ENCODE peak calls at places on chromosomes 16 and 17, in seven cellular contexts. One of them, this sample, is unnamed.

GRCh38 chr17:40956401-40957254 is 10.1 kb downstream of the KRT39 start:
- DNase-seq in mammary epithelial cell: peak; percentile 99
- DNase-seq in psoas muscle: no peak
- DNase-seq in astrocyte of the spinal cord: peak; percentile 96
- DNase-seq in cardiac fibroblast: peak; percentile 84
- DNase-seq in kidney: no peak
- DNase-seq in fibroblast of the aortic adventitia: peak; percentile 83
- DNase-seq in this sample: peak; percentile 98

GRCh38 chr16:86059253-86060171 is 160.6 kb downstream of the IRF8 start:
- DNase-seq in mammary epithelial cell: no peak
- DNase-seq in psoas muscle: peak; percentile 73
- DNase-seq in astrocyte of the spinal cord: no peak
- DNase-seq in cardiac fibroblast: no peak
- DNase-seq in kidney: peak; percentile 95
- DNase-seq in fibroblast of the aortic adventitia: peak; percentile 36
- DNase-seq in this sample: no peak

GRCh38 chr16:28192811-28193529 is 18.8 kb downstream of the XPO6 start:
- DNase-seq in mammary epithelial cell: no peak
- DNase-seq in psoas muscle: no peak
- DNase-seq in astrocyte of the spinal cord: no peak
- DNase-seq in cardiac fibroblast: no peak
- DNase-seq in kidney: no peak
- DNase-seq in fibroblast of the aortic adventitia: no peak
- DNase-seq in this sample: no peak

GRCh38 chr17:58120195-58120822 is 27.9 kb upstream of the OR4D1 start:
- DNase-seq in mammary epithelial cell: peak; percentile 49
- DNase-seq in psoas muscle: no peak
- DNase-seq in astrocyte of the spinal cord: peak; percentile 68
- DNase-seq in cardiac fibroblast: peak; percentile 72
- DNase-seq in kidney: no peak
- DNase-seq in fibroblast of the aortic adventitia: peak; percentile 72
- DNase-seq in this sample: peak; percentile 41

GRCh38 chr17:8125947-8126305 is 2.0 kb upstream of the HES7 start:
- DNase-seq in mammary epithelial cell: peak; percentile 44
- DNase-seq in psoas muscle: peak; percentile 64
- DNase-seq in astrocyte of the spinal cord: no peak
- DNase-seq in cardiac fibroblast: peak; percentile 33
- DNase-seq in kidney: peak; percentile 84
- DNase-seq in fibroblast of the aortic adventitia: peak; percentile 18
- DNase-seq in this sample: no peak

GRCh38 chr17:68048996-68049395 is 13.5 kb downstream of the KPNA2 start:
- DNase-seq in mammary epithelial cell: no peak
- DNase-seq in psoas muscle: no peak
- DNase-seq in astrocyte of the spinal cord: peak; percentile 22
- DNase-seq in cardiac fibroblast: peak; percentile 18
- DNase-seq in kidney: no peak
- DNase-seq in fibroblast of the aortic adventitia: no peak
- DNase-seq in this sample: no peak

GRCh38 chr17:77708936-77709335 is 249.6 kb upstream of the TNRC6C start:
- DNase-seq in mammary epithelial cell: no peak
- DNase-seq in psoas muscle: no peak
- DNase-seq in astrocyte of the spinal cord: no peak
- DNase-seq in cardiac fibroblast: no peak
- DNase-seq in kidney: no peak
- DNase-seq in fibroblast of the aortic adventitia: no peak
- DNase-seq in this sample: no peak

GRCh38 chr17:82241183-82241925 is 12.5 kb downstream of the SLC16A3 start:
- DNase-seq in mammary epithelial cell: peak; percentile 81
- DNase-seq in psoas muscle: peak; percentile 93
- DNase-seq in astrocyte of the spinal cord: peak; percentile 69
- DNase-seq in cardiac fibroblast: peak; percentile 83
- DNase-seq in kidney: peak; percentile 95
- DNase-seq in fibroblast of the aortic adventitia: peak; percentile 22
- DNase-seq in this sample: no peak

GRCh38 chr16:73572135-73572534 is 524.2 kb upstream of the ZFHX3 start:
- DNase-seq in mammary epithelial cell: no peak
- DNase-seq in psoas muscle: peak; percentile 77
- DNase-seq in astrocyte of the spinal cord: no peak
- DNase-seq in cardiac fibroblast: no peak
- DNase-seq in kidney: peak; percentile 77
- DNase-seq in fibroblast of the aortic adventitia: no peak
- DNase-seq in this sample: peak; percentile 4

GRCh38 chr16:30570621-30571443 is 682 bp downstream of the ZNF688 start:
- DNase-seq in mammary epithelial cell: peak; percentile 19
- DNase-seq in psoas muscle: peak; percentile 64
- DNase-seq in astrocyte of the spinal cord: peak; percentile 31
- DNase-seq in cardiac fibroblast: peak; percentile 36
- DNase-seq in kidney: peak; percentile 81
- DNase-seq in fibroblast of the aortic adventitia: peak; percentile 25
- DNase-seq in this sample: peak; percentile 16

GRCh38 chr16:86432691-86433090 is 77.6 kb upstream of the FOXF1 start:
- DNase-seq in mammary epithelial cell: no peak
- DNase-seq in psoas muscle: no peak
- DNase-seq in astrocyte of the spinal cord: peak; percentile 44
- DNase-seq in cardiac fibroblast: no peak
- DNase-seq in kidney: no peak
- DNase-seq in fibroblast of the aortic adventitia: peak; percentile 32
- DNase-seq in this sample: no peak

GRCh38 chr16:66846831-66847230 is 2.6 kb downstream of the CA7 start:
- DNase-seq in mammary epithelial cell: no peak
- DNase-seq in psoas muscle: no peak
- DNase-seq in astrocyte of the spinal cord: no peak
- DNase-seq in cardiac fibroblast: no peak
- DNase-seq in kidney: no peak
- DNase-seq in fibroblast of the aortic adventitia: no peak
- DNase-seq in this sample: no peak

GRCh38 chr17:82179946-82180475 is 32.6 kb downstream of the CCDC57 start:
- DNase-seq in mammary epithelial cell: no peak
- DNase-seq in psoas muscle: no peak
- DNase-seq in astrocyte of the spinal cord: no peak
- DNase-seq in cardiac fibroblast: no peak
- DNase-seq in kidney: peak; percentile 51
- DNase-seq in fibroblast of the aortic adventitia: no peak
- DNase-seq in this sample: no peak

GRCh38 chr17:59121901-59122480 is 15.3 kb upstream of the TRIM37 start:
- DNase-seq in mammary epithelial cell: peak; percentile 67
- DNase-seq in psoas muscle: no peak
- DNase-seq in astrocyte of the spinal cord: no peak
- DNase-seq in cardiac fibroblast: no peak
- DNase-seq in kidney: no peak
- DNase-seq in fibroblast of the aortic adventitia: no peak
- DNase-seq in this sample: no peak

GRCh38 chr17:40551091-40551873 is 14.0 kb downstream of the CCR7 start:
- DNase-seq in mammary epithelial cell: no peak
- DNase-seq in psoas muscle: peak; percentile 91
- DNase-seq in astrocyte of the spinal cord: peak; percentile 98
- DNase-seq in cardiac fibroblast: peak; percentile 100
- DNase-seq in kidney: peak; percentile 91
- DNase-seq in fibroblast of the aortic adventitia: peak; percentile 100
- DNase-seq in this sample: peak; percentile 98

GRCh38 chr16:77236063-77236511 is 36.9 kb downstream of the SYCE1L start:
- DNase-seq in mammary epithelial cell: peak; percentile 59
- DNase-seq in psoas muscle: peak; percentile 90
- DNase-seq in astrocyte of the spinal cord: peak; percentile 77
- DNase-seq in cardiac fibroblast: peak; percentile 85
- DNase-seq in kidney: peak; percentile 92
- DNase-seq in fibroblast of the aortic adventitia: peak; percentile 83
- DNase-seq in this sample: peak; percentile 65

GRCh38 chr16:68298907-68299515 is 11.7 kb downstream of the SLC7A6OS start:
- DNase-seq in mammary epithelial cell: peak; percentile 75
- DNase-seq in psoas muscle: peak; percentile 83
- DNase-seq in astrocyte of the spinal cord: peak; percentile 59
- DNase-seq in cardiac fibroblast: peak; percentile 70
- DNase-seq in kidney: no peak
- DNase-seq in fibroblast of the aortic adventitia: peak; percentile 77
- DNase-seq in this sample: peak; percentile 49

GRCh38 chr16:84180519-84181140 is 6.2 kb downstream of the TAF1C start:
- DNase-seq in mammary epithelial cell: no peak
- DNase-seq in psoas muscle: no peak
- DNase-seq in astrocyte of the spinal cord: no peak
- DNase-seq in cardiac fibroblast: no peak
- DNase-seq in kidney: no peak
- DNase-seq in fibroblast of the aortic adventitia: no peak
- DNase-seq in this sample: no peak

GRCh38 chr17:78739331-78739853 is 42.7 kb downstream of the CYTH1 start:
- DNase-seq in mammary epithelial cell: no peak
- DNase-seq in psoas muscle: no peak
- DNase-seq in astrocyte of the spinal cord: no peak
- DNase-seq in cardiac fibroblast: no peak
- DNase-seq in kidney: no peak
- DNase-seq in fibroblast of the aortic adventitia: no peak
- DNase-seq in this sample: no peak
- H3K4me3 ChIP-seq in mammary epithelial cell: no peak overlapping the region
- H3K4me3 ChIP-seq in psoas muscle: no peak overlapping the region
- H3K4me3 ChIP-seq in astrocyte of the spinal cord: no peak overlapping the region
- H3K4me3 ChIP-seq in cardiac fibroblast: no peak overlapping the region
- H3K4me3 ChIP-seq in kidney: no peak overlapping the region
- H3K4me3 ChIP-seq in fibroblast of the aortic adventitia: no peak overlapping the region
- H3K4me3 ChIP-seq in this sample: no peak overlapping the region

DNA sequence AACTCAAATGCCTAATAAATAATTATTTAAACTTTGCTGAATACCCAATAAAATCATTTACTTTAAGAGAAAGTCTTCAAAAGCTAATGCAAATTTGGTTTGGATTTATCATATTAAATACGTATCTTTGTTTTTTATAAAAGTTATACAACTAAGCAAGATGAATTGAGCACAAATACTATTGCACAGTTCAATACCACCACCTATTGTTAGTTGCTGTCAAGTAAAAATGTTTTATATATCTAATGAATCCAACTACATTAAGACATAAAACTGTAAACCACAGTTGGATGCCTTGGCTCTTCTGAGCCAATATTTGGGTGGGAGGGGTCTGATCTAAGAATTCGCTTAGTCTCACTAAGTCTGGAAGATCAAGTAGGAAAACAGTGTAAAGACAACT is 7.7 kb downstream of the FBXL20 start:
- DNase-seq in mammary epithelial cell: no peak
- DNase-seq in psoas muscle: no peak
- DNase-seq in astrocyte of the spinal cord: no peak
- DNase-seq in cardiac fibroblast: peak; percentile 31
- DNase-seq in kidney: no peak
- DNase-seq in fibroblast of the aortic adventitia: peak; percentile 68
- DNase-seq in this sample: no peak
- TF ChIP-seq CTCF in mammary epithelial cell: no peak
- TF ChIP-seq CTCF in psoas muscle: no peak
- TF ChIP-seq CTCF in astrocyte of the spinal cord: no peak
- TF ChIP-seq CTCF in cardiac fibroblast: no peak
- TF ChIP-seq CTCF in kidney: no peak
- TF ChIP-seq CTCF in fibroblast of the aortic adventitia: peak; percentile 12
- TF ChIP-seq CTCF in this sample: no peak

DNA sequence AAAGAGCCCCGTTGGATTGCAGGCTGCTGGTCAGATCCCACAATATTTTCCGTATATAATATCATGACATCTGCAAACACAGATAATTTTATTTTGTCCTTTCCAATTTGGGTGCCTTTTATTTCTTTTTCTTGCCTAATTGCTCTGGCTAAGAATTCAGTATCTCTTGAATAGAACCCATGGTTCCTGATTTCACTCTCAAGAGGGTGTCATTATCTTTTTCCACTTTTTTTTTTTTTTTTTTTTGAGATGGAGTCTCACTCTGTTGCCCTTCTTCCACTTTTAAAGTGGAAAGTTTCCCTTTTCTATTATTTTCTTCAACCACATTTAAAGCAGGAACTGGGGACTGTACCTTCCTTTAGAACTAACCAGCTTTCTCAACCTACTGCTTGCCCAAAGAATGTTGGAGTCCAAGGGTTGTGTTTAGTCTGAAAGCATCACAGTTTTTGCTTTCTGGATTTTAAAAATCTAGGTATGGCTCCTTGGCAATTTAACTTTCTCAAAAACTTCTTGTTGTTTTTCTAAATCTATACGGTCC is 31.1 kb downstream of the SLFN11 start:
- DNase-seq in mammary epithelial cell: no peak
- DNase-seq in psoas muscle: no peak
- DNase-seq in astrocyte of the spinal cord: no peak
- DNase-seq in cardiac fibroblast: no peak
- DNase-seq in kidney: no peak
- DNase-seq in fibroblast of the aortic adventitia: no peak
- DNase-seq in this sample: no peak
- H3K4me3 ChIP-seq in mammary epithelial cell: no peak overlapping the region
- H3K4me3 ChIP-seq in psoas muscle: no peak overlapping the region
- H3K4me3 ChIP-seq in astrocyte of the spinal cord: no peak overlapping the region
- H3K4me3 ChIP-seq in cardiac fibroblast: no peak overlapping the region
- H3K4me3 ChIP-seq in kidney: no peak overlapping the region
- H3K4me3 ChIP-seq in fibroblast of the aortic adventitia: no peak overlapping the region
- H3K4me3 ChIP-seq in this sample: no peak overlapping the region

GRCh38 chr17:42675348-42675983 is 1.3 kb downstream of the PLEKHH3 start:
- DNase-seq in mammary epithelial cell: no peak
- DNase-seq in psoas muscle: peak; percentile 71
- DNase-seq in astrocyte of the spinal cord: no peak
- DNase-seq in cardiac fibroblast: no peak
- DNase-seq in kidney: peak; percentile 72
- DNase-seq in fibroblast of the aortic adventitia: no peak
- DNase-seq in this sample: no peak

GRCh38 chr17:42674755-42675347 is 1.9 kb downstream of the PLEKHH3 start:
- DNase-seq in mammary epithelial cell: no peak
- DNase-seq in psoas muscle: peak; percentile 65
- DNase-seq in astrocyte of the spinal cord: no peak
- DNase-seq in cardiac fibroblast: peak; percentile 8
- DNase-seq in kidney: peak; percentile 78
- DNase-seq in fibroblast of the aortic adventitia: no peak
- DNase-seq in this sample: no peak

GRCh38 chr17:42675984-42676423 is 790 bp downstream of the PLEKHH3 start:
- DNase-seq in mammary epithelial cell: no peak
- DNase-seq in psoas muscle: peak; percentile 83
- DNase-seq in astrocyte of the spinal cord: peak; percentile 47
- DNase-seq in cardiac fibroblast: peak; percentile 39
- DNase-seq in kidney: peak; percentile 88
- DNase-seq in fibroblast of the aortic adventitia: peak; percentile 41
- DNase-seq in this sample: no peak

GRCh38 chr17:42673266-42673884 is 3.4 kb downstream of the PLEKHH3 start:
- DNase-seq in mammary epithelial cell: no peak
- DNase-seq in psoas muscle: no peak
- DNase-seq in astrocyte of the spinal cord: no peak
- DNase-seq in cardiac fibroblast: no peak
- DNase-seq in kidney: peak; percentile 76
- DNase-seq in fibroblast of the aortic adventitia: no peak
- DNase-seq in this sample: no peak

DNA sequence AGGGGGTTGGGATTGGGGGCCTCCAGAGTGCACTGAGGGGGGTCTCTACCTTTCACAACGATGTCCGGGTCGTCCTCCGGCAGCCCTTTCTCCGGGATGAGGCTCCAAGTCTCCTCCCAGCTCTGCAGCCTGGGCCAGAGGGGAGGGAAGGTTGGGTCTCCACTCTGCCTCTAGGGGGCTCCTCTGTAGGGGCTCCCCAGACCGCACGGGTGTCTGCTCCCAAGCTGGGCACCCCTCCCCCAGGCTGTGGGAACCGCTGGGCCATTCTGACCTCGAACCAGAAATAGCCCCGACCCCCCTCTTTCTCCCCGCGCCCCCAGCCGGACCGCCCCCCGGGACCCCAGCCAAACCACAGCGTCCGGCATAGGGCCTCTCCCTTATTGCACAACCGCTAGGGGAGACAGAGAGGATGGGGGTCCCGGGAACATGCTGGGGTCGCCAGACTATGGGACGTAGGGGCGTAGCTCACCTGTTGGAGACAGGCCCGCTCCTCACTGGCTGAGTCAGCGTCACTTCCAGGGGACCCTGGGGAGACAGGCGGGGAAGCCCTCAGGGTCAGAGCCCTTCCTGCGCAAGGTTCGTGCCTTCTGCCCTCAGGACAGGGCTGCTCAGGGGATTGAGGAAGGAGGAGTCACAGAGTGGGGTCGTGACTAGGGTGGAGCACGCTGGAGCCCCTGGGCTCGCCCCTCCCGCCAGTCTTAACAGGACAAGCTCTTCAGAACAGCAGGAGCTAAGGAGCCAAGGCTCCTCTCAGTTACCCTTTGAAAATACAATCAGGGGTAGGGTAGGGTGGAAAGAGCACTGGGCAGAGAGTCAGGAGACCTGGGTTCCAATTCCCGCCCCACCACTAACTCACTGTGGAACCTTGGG is 2.7 kb downstream of the PLEKHH3 start:
- DNase-seq in mammary epithelial cell: peak; percentile 31
- DNase-seq in psoas muscle: peak; percentile 90
- DNase-seq in astrocyte of the spinal cord: peak; percentile 62
- DNase-seq in cardiac fibroblast: peak; percentile 62
- DNase-seq in kidney: peak; percentile 92
- DNase-seq in fibroblast of the aortic adventitia: peak; percentile 64
- DNase-seq in this sample: no peak
- TF ChIP-seq CTCF in mammary epithelial cell: peak; percentile 54
- TF ChIP-seq CTCF in psoas muscle: peak; percentile 32
- TF ChIP-seq CTCF in astrocyte of the spinal cord: peak; percentile 68
- TF ChIP-seq CTCF in cardiac fibroblast: peak; percentile 63
- TF ChIP-seq CTCF in kidney: no peak
- TF ChIP-seq CTCF in fibroblast of the aortic adventitia: peak; percentile 67
- TF ChIP-seq CTCF in this sample: peak; percentile 77

This sample was measured in brain microvascular endothelial cell.